ENCODE peak calls at places on chromosomes 6 and 20, in nine cellular contexts. Y is AG09309, O is nephron progenitor cell, A is fibroblast of villous mesenchyme, B is lower leg skin, T is heart right ventricle, K is heart left ventricle, P is cardiac muscle cell, Q is GM12864. Z is an unnamed sample.

GRCh38 chr6:43807228-43808061 is 37.4 kb downstream of the VEGFA start:
- DNase-seq in Y (no peak), T (no peak), B (no peak), Q (no peak), A (peak), P (peak), K (no peak), O (no peak), Z (no peak)

GRCh38 chr6:26045939-26046368 is 41.3 kb upstream of the HFE start:
- DNase-seq in B (no peak), Q (no peak), P (no peak), T (no peak), Y (no peak), O (no peak), A (no peak), K (no peak), Z (no peak)

GRCh38 chr20:21182832-21183563 is 57.1 kb downstream of the KIZ start:
- DNase-seq in K (no peak), B (peak), Y (peak), A (peak), O (no peak), Q (no peak), T (no peak), P (peak), Z (no peak)

GRCh38 chr6:168098431-168098861 is 19.4 kb upstream of the FRMD1 start:
- DNase-seq in O (no peak), Y (no peak), T (no peak), Q (no peak), A (no peak), B (no peak), P (no peak), K (no peak), Z (no peak)

GRCh38 chr6:38944655-38945279 is 103.8 kb upstream of the GLP1R start:
- DNase-seq in P (no peak), Y (no peak), Q (no peak), K (no peak), A (no peak), O (no peak), T (no peak), B (no peak), Z (no peak)

GRCh38 chr6:136446579-136447182 is 103.5 kb downstream of the MAP7 start:
- DNase-seq in B (no peak), P (peak), O (no peak), A (peak), Y (no peak), Q (no peak), K (no peak), T (no peak), Z (no peak)

GRCh38 chr6:32973144-32973854 is 4.9 kb downstream of the BRD2 start:
- DNase-seq in Q (no peak), O (peak), Y (no peak), K (no peak), T (no peak), P (no peak), B (no peak), A (peak), Z (peak)

GRCh38 chr20:4956200-4956810 is 45.0 kb downstream of the SLC23A2 start:
- DNase-seq in Q (no peak), B (no peak), K (no peak), Y (no peak), P (peak), O (no peak), T (no peak), A (peak), Z (peak)

GRCh38 chr6:24520929-24521546 is 26.3 kb downstream of the ALDH5A1 start:
- DNase-seq in B (no peak), T (peak), O (peak), P (peak), K (peak), Q (no peak), Y (no peak), A (peak), Z (peak)

GRCh38 chr6:153787341-153787606 is 251.8 kb upstream of the OPRM1 start:
- DNase-seq in B (no peak), O (no peak), Q (no peak), T (no peak), A (no peak), P (no peak), Y (no peak), K (no peak), Z (no peak)

GRCh38 chr6:153790048-153790447 is 249.0 kb upstream of the OPRM1 start:
- DNase-seq in P (peak), K (no peak), Y (no peak), B (peak), O (no peak), Q (no peak), T (no peak), A (peak), Z (no peak)

DNA sequence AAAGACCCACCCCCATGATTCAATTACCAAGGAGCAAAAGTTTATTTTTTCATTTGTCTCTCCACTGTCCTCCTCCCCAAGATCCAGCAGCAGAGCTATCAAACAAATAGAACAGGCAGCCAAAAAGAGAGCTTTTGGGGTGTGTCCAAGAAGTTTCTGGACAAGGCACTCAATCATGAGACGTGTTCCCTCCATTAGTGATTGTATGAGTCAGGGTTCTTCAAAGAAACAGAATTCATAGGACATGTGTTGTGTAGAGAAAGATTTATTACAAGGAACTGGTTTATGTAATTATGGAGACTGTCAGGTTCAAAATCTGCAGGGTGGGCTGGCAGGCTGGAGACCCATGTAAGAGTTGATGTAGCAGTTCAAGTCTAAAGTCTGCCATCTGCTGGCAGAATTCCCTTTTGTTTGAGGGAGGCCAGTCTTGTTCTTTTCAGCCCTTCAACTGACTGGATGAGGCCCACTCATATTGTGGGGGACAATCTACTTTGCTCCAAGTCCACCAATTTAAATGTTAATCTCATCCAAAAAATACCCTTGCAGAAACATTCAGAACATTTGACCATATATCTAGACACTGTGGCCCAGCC is 248.1 kb upstream of the OPRM1 start:
- DNase-seq in T (no peak), P (peak), B (peak), Y (no peak), O (no peak), Q (no peak), K (no peak), A (peak), Z (no peak)
- TF ChIP-seq CTCF in T (no peak), P (no peak), B (no peak), Y (no peak), O (peak), Q (peak), K (peak), A (peak), Z (no peak)

GRCh38 chr6:30826961-30827342 is 57.4 kb upstream of the DDR1 start:
- DNase-seq in P (no peak), T (no peak), B (no peak), Q (no peak), A (peak), Y (no peak), K (no peak), O (no peak), Z (no peak)

GRCh38 chr6:30830438-30830837 is 53.9 kb upstream of the DDR1 start:
- DNase-seq in T (no peak), A (no peak), P (no peak), Q (no peak), B (no peak), K (no peak), O (no peak), Y (no peak), Z (no peak)

GRCh38 chr6:30828027-30828962 is 56.0 kb upstream of the DDR1 start:
- DNase-seq in P (peak), K (peak), A (peak), B (peak), Q (no peak), Y (peak), O (peak), T (peak), Z (peak)

GRCh38 chr6:30829016-30829415 is 55.3 kb upstream of the DDR1 start:
- DNase-seq in B (no peak), T (no peak), Y (no peak), K (no peak), Q (no peak), A (no peak), O (no peak), P (no peak), Z (no peak)

GRCh38 chr6:30829639-30830250 is 54.6 kb upstream of the DDR1 start:
- DNase-seq in P (no peak), K (no peak), Q (no peak), A (no peak), O (no peak), T (no peak), Y (no peak), B (no peak), Z (no peak)
- TF ChIP-seq CTCF in P (no peak), K (no peak), Q (no peak), A (no peak), O (no peak), T (no peak), Y (no peak), B (no peak), Z (no peak)

DNA sequence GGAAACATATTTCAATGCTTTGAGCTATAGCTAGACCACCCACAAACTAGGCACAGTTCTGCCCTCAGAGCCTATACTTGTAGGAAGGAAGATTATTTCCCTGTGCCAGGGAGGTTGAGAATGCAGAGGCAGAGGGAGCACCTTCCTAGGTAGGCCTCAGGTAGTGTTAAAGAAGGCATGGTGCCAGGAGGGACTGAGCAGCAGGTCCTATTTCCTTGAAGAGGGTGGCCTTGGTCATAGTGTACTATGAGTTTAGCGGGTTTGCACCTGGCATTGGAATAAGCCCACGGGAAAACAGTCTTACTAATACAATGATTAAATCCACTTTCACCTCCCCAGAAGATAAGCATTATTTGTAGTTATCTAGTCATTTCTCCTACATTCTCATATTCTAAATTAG is 375.4 kb downstream of the CDKAL1 start:
- DNase-seq in A (no peak), T (no peak), O (no peak), Y (no peak), Q (no peak), K (no peak), B (no peak), P (no peak), Z (no peak)
- TF ChIP-seq CTCF in A (no peak), T (no peak), O (no peak), Y (no peak), Q (no peak), K (no peak), B (no peak), P (no peak), Z (no peak)

DNA sequence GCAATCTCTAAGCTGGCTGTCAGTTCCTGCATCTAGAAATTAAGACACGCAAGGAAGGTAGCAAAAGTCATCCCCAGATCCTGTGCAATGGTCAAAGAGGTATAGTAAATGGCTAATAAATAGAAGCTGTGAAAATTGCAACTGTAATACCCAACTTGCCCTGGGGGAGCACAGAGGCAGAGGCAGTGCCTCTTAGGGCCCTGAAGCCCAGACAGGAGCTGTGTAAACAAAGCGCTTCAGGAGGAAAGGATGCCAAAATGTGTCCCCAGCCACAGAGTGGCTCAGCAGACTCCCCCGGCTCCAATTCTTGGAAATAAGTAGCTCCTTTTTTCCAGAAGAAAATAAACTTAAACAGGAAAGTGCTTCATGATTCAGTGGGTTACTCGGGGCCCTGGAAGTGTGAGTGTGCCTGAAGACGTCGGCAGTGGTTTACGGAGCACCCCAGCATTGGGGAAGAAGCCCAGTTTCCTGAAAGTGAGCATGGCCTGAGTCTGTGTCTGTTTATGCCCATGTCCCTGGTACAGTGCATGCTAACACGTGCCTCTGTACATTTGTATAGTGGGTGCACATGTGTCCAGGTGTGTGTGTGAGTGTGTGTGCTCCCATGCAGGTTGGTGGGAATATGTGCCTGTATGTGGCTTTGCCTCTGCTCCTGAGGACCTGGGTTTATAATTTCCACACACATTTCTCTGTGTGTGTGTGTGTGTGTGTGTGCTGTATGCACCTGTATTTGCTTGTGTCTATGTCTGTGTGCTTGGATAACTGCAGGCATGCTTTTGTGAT is 246.7 kb downstream of the MAFB start:
- DNase-seq in K (no peak), Q (no peak), P (peak), O (no peak), A (no peak), Y (no peak), T (no peak), B (no peak), Z (no peak)
- TF ChIP-seq CTCF in K (no peak), Q (no peak), P (peak), O (peak), A (no peak), Y (no peak), T (no peak), B (no peak), Z (no peak)

DNA sequence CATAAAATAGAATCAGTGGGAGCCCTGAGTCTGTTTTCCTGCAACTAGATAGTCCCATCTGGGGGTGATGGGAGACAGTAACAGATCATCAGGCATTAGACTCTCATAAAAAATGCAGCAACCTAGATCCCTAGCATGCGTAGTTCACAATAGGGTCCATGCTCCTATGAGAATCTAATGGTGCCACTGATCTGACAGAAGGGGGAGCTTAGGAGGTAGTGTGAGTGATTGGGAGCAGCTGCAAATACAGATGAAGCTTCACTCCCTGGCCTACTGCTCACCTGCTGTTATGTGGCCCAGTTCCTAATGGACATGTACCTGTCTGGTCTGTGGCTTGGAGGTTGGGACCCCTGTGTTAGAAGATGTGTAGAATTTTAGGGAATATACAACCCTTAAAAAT is 904.5 kb upstream of the EPHA7 start:
- DNase-seq in A (no peak), B (no peak), K (no peak), Q (no peak), T (no peak), Y (no peak), P (no peak), O (no peak), Z (no peak)
- TF ChIP-seq CTCF in A (no peak), B (no peak), K (no peak), Q (peak), T (no peak), Y (no peak), P (no peak), O (no peak), Z (no peak)

GRCh38 chr20:44389871-44390270 is 34.4 kb downstream of the HNF4A start:
- DNase-seq in T (no peak), P (no peak), K (no peak), O (no peak), Q (no peak), A (no peak), Y (no peak), B (no peak), Z (no peak)
- TF ChIP-seq CTCF in T (no peak), P (no peak), K (no peak), O (no peak), Q (no peak), A (no peak), Y (no peak), B (no peak), Z (no peak)

GRCh38 chr6:167044696-167045095 is 45.5 kb downstream of the CEP43 start:
- DNase-seq in O (no peak), K (no peak), B (no peak), P (peak), T (peak), A (peak), Q (no peak), Y (peak), Z (no peak)

GRCh38 chr6:167049275-167049674 is 50.1 kb downstream of the CEP43 start:
- DNase-seq in P (no peak), A (no peak), Q (no peak), B (no peak), O (no peak), Y (no peak), T (no peak), K (no peak), Z (no peak)

GRCh38 chr6:167046861-167047495 is 47.8 kb downstream of the CEP43 start:
- DNase-seq in Y (no peak), Q (no peak), K (no peak), O (no peak), P (no peak), A (no peak), B (no peak), T (no peak), Z (no peak)

GRCh38 chr6:167047554-167047953 is 48.4 kb downstream of the CEP43 start:
- DNase-seq in T (peak), P (no peak), Q (peak), O (no peak), A (no peak), Y (no peak), B (no peak), K (no peak), Z (peak)

GRCh38 chr6:167045828-167046580 is 46.8 kb downstream of the CEP43 start:
- DNase-seq in B (no peak), A (no peak), P (no peak), Q (no peak), O (no peak), K (no peak), T (no peak), Y (no peak), Z (no peak)
- TF ChIP-seq CTCF in B (no peak), A (peak), P (peak), Q (peak), O (no peak), K (no peak), T (no peak), Y (no peak), Z (no peak)

GRCh38 chr6:63963756-63964315 is 328.2 kb downstream of the PHF3 start:
- DNase-seq in B (no peak), A (peak), K (no peak), Y (no peak), P (peak), Q (no peak), T (no peak), O (no peak), Z (no peak)
- TF ChIP-seq CTCF in B (no peak), A (peak), K (no peak), Y (no peak), P (no peak), Q (no peak), T (no peak), O (no peak), Z (no peak)